ENCODE peak calls at places on chromosome 4, in seven cellular contexts. M is omental fat pad, K is lower leg skin, Z is K562, D is endothelial cell, H is heart right ventricle, Y is neural progenitor cell. B is an unnamed sample.

GRCh38 chr4:5724377-5724776 is 13.4 kb downstream of the EVC start:
- DNase-seq in K (no peak), H (no peak), D (no peak), Y (no peak), M (no peak), Z (no peak), B (no peak)

GRCh38 chr4:4323705-4324534 is 33.9 kb downstream of the ZBTB49 start:
- DNase-seq in K (no peak), Z (peak), D (peak), Y (no peak), H (no peak), M (no peak), B (no peak)

GRCh38 chr4:141011799-141012377 is 121.4 kb downstream of the RNF150 start:
- DNase-seq in Y (no peak), H (no peak), M (no peak), K (no peak), D (no peak), Z (no peak), B (no peak)

GRCh38 chr4:20421586-20421985 is 169.9 kb downstream of the SLIT2 start:
- DNase-seq in Y (no peak), Z (no peak), M (no peak), H (no peak), K (no peak), D (no peak), B (no peak)

GRCh38 chr4:141645611-141646340 is 9.4 kb downstream of the IL15 start:
- DNase-seq in K (no peak), Y (no peak), D (no peak), M (no peak), Z (no peak), H (no peak), B (peak)

GRCh38 chr4:102754044-102754443 is 6.7 kb downstream of the MANBA start:
- DNase-seq in Z (no peak), K (no peak), Y (no peak), H (no peak), D (no peak), M (no peak), B (no peak)

GRCh38 chr4:142846105-142846728 is at the start of gene INPP4B:
- DNase-seq in D (peak), M (no peak), Z (no peak), H (peak), Y (peak), K (no peak), B (peak)

GRCh38 chr4:8688041-8688907 is 95.7 kb downstream of the CPZ start:
- DNase-seq in D (peak), M (no peak), H (no peak), K (no peak), Z (peak), Y (peak), B (peak)

GRCh38 chr4:39976945-39977488 is 694 bp downstream of the PDS5A start:
- DNase-seq in D (peak), M (no peak), K (peak), Z (no peak), H (no peak), Y (peak), B (peak)

GRCh38 chr4:20272411-20272872 is 20.7 kb downstream of the SLIT2 start:
- DNase-seq in Z (no peak), H (no peak), K (no peak), M (no peak), Y (no peak), D (no peak), B (peak)

GRCh38 chr4:152454398-152455011 is 81.4 kb downstream of the FBXW7 start:
- DNase-seq in M (no peak), Z (peak), H (no peak), Y (no peak), D (no peak), K (no peak), B (peak)

GRCh38 chr4:56804551-56804950 is 16.9 kb downstream of the SPINK2 start:
- DNase-seq in M (no peak), Y (no peak), K (no peak), Z (no peak), H (no peak), D (no peak), B (no peak)

GRCh38 chr4:54094449-54094848 is 5.5 kb upstream of the GSX2 start:
- DNase-seq in M (no peak), H (no peak), D (no peak), K (no peak), Y (peak), Z (no peak), B (no peak)

GRCh38 chr4:128355301-128355700 is 67.7 kb upstream of the PGRMC2 start:
- DNase-seq in Z (peak), D (no peak), K (no peak), H (peak), Y (no peak), M (no peak), B (no peak)

GRCh38 chr4:74671074-74671698 is 123.1 kb downstream of the BTC start:
- DNase-seq in Z (peak), H (no peak), M (no peak), D (peak), K (no peak), Y (peak), B (peak)
- TF ChIP-seq CTCF in Z (peak), H (peak), M (no peak), D (peak), K (no peak), Y (peak), B (peak)

GRCh38 chr4:153521467-153521866 is 55.3 kb downstream of the TMEM131L start:
- DNase-seq in D (no peak), M (no peak), K (no peak), Z (no peak), Y (no peak), H (no peak), B (no peak)
- TF ChIP-seq CTCF in D (no peak), M (no peak), K (no peak), Z (no peak), Y (no peak), H (no peak), B (no peak)

GRCh38 chr4:160947653-160948052 is 1216.1 kb downstream of the FSTL5 start:
- DNase-seq in Y (peak), D (no peak), Z (no peak), H (no peak), M (no peak), K (no peak), B (no peak)
- TF ChIP-seq CTCF in Y (no peak), D (no peak), Z (no peak), H (no peak), M (no peak), K (no peak), B (no peak)

DNA sequence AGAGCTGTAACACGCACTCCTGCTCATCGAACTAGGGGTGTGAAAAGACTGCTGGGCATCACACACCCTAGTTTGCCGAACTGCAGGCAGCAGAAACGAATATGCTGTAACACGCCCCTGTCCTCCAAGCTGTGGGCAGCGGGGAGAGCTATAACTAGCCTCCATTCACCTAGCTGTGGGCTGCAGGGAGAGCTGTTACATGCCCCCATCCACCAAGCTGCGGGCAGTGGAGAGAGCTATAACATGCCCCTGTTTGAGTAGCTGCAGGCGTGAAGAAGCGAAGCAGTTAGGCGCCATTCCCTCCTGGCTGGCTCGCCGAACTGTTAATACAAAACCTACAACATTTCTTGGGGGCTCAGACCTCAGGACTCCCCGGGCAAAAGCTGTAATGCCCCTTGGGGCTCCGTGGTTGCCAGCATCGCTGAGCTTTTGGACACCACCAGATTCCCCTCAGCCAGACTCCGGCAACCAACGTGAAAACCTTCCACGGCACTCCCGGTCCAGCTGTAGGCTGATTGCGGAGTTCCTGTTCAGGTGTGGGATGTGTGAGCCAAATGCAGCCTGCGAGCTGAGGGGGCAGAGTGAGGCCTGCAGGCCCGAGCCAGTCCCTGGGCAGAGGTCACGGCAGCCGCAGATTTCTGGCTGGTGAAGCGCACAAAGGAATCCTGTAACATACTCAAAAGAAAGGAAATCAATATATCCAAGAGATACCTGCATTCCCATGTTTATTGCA is 41.1 kb upstream of the ANKRD17 start:
- DNase-seq in H (no peak), D (no peak), K (no peak), M (no peak), Z (no peak), Y (no peak), B (no peak)
- TF ChIP-seq CTCF in H (no peak), D (no peak), K (no peak), M (no peak), Z (no peak), Y (no peak), B (no peak)

DNA sequence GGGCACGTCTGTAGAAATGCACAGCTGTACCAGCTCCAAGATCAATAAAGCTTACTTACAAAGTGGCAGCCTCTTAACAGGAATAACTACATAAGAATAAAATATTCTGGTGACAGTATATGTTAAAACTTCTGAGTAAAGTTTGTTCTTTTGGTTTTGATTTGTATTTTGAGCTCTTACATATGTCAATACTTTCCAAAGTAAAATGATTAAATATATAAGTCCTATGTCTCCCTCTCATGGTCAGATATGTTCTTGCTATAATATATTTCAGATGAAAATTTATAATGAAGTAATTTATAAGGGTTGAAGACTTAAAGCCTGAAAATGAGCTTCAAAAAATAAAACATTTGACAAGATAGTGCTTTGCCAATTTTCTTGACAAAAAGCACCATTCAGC is 254.4 kb downstream of the NPFFR2 start:
- DNase-seq in M (no peak), Z (no peak), D (no peak), K (no peak), H (no peak), Y (no peak), B (peak)
- TF ChIP-seq CTCF in M (no peak), Z (no peak), D (peak), K (no peak), H (no peak), Y (peak), B (peak)

GRCh38 chr4:125243835-125244397 is 70.8 kb upstream of the FAT4 start:
- DNase-seq in Y (no peak), M (no peak), H (no peak), D (no peak), K (no peak), Z (no peak), B (no peak)

GRCh38 chr4:125244848-125245450 is 69.8 kb upstream of the FAT4 start:
- DNase-seq in K (no peak), Z (no peak), D (no peak), Y (no peak), M (no peak), H (no peak), B (peak)
- TF ChIP-seq CTCF in K (no peak), Z (no peak), D (peak), Y (peak), M (no peak), H (peak), B (peak)

B was measured in MCF 10A.